ENCODE peak calls at places on chromosome 7, in five cellular contexts. M is stimulated activated CD4-positive, alpha-beta T cell treated with anti-CD3 and anti-CD28 coated beads, Interleukin-2, amount 100 ng/mL, for 48 hours; H is suprapubic skin; U is progenitor cell of endocrine pancreas; C is HTR-8/SVneo. Q is an unnamed sample.

GRCh38 chr7:65269150-65269856 is 104.4 kb upstream of the ZNF92 start:
- DNase-seq in M (peak), H (no peak), U (peak), C (peak), Q (peak)

GRCh38 chr7:23018747-23019146 is 4.8 kb upstream of the HYCC1 start:
- DNase-seq in M (no peak), H (no peak), U (no peak), C (no peak), Q (no peak)

GRCh38 chr7:92306153-92306552 is 60.4 kb downstream of the ANKIB1 start:
- DNase-seq in M (no peak), H (no peak), U (no peak), C (no peak), Q (no peak)

GRCh38 chr7:27155816-27156507 is 513 bp downstream of the HOXA7 start:
- DNase-seq in M (no peak), H (peak), U (no peak), C (no peak), Q (no peak)

GRCh38 chr7:76089865-76090495 is 42.1 kb downstream of the MDH2 start:
- DNase-seq in M (no peak), H (no peak), U (no peak), C (no peak), Q (peak)

GRCh38 chr7:106022193-106022821 is 59.2 kb downstream of the CDHR3 start:
- DNase-seq in M (peak), H (no peak), U (no peak), C (no peak), Q (no peak)

GRCh38 chr7:157018997-157019591 is 8.6 kb upstream of the MNX1 start:
- DNase-seq in M (no peak), H (peak), U (no peak), C (no peak), Q (no peak)

GRCh38 chr7:92633211-92633906 is 43.2 kb upstream of the FAM133B start:
- DNase-seq in M (no peak), H (no peak), U (no peak), C (no peak), Q (no peak)

GRCh38 chr7:149682038-149682437 is 91.3 kb downstream of the ZNF467 start:
- DNase-seq in M (no peak), H (no peak), U (no peak), C (no peak), Q (no peak)

GRCh38 chr7:118777308-118777707 is 552.8 kb downstream of the ANKRD7 start:
- DNase-seq in M (no peak), H (no peak), U (no peak), C (no peak), Q (no peak)

GRCh38 chr7:43694399-43694748 is 34.9 kb downstream of the COA1 start:
- DNase-seq in M (no peak), H (no peak), U (no peak), C (no peak), Q (no peak)

GRCh38 chr7:78173192-78173591 is 374.6 kb downstream of the PHTF2 start:
- DNase-seq in M (no peak), H (no peak), U (no peak), C (no peak), Q (no peak)

GRCh38 chr7:149816794-149817193 is 21.4 kb upstream of the ZNF862 start:
- DNase-seq in M (no peak), H (no peak), U (no peak), C (no peak), Q (no peak)

GRCh38 chr7:16839646-16840045 is 34.8 kb upstream of the AGR2 start:
- DNase-seq in M (no peak), H (no peak), U (no peak), C (no peak), Q (no peak)

GRCh38 chr7:78912781-78913180 is 540.7 kb downstream of the MAGI2 start:
- DNase-seq in M (no peak), H (no peak), U (no peak), C (no peak), Q (no peak)

Q was measured in kidney epithelial cell.